ENCODE peak calls at places on chromosomes 2 and 18, in ten cellular contexts. J is endothelial cell of umbilical vein, X is uterus, C is IMR-90, P is transverse colon, Q is tibial artery, L is right lobe of liver, S is upper lobe of right lung, R is K562, H is neural progenitor cell. K is an unnamed sample. For H3K4me1, the result is how much of the 10 kb centered on the place peaks cover.

GRCh38 chr2:42205337-42205736 is 36.2 kb downstream of the EML4 start:
- DNase-seq in L (no peak), H (no peak), C (no peak), J (no peak), S (no peak), R (no peak), P (no peak), X (no peak), Q (no peak), K (no peak)

GRCh38 chr18:76487782-76488181 is 7.3 kb downstream of the ZNF516 start:
- DNase-seq in R (no peak), L (no peak), J (no peak), S (no peak), Q (no peak), C (no peak), X (no peak), P (no peak), H (peak), K (no peak)

GRCh38 chr18:53745986-53746385 is 478.5 kb downstream of the MBD2 start:
- DNase-seq in H (no peak), Q (no peak), C (no peak), S (no peak), X (no peak), L (no peak), R (no peak), J (no peak), P (no peak), K (no peak)

GRCh38 chr2:133240505-133241230 is 327.6 kb downstream of the NCKAP5 start:
- DNase-seq in R (no peak), H (no peak), S (no peak), J (peak), Q (no peak), C (peak), P (no peak), X (no peak), L (no peak), K (no peak)

GRCh38 chr2:26410764-26411243 is 9.1 kb downstream of the DRC1 start:
- DNase-seq in P (no peak), Q (no peak), L (no peak), H (no peak), X (no peak), C (no peak), S (no peak), R (peak), J (no peak), K (no peak)

GRCh38 chr2:32271063-32271462 is 6.4 kb upstream of the NLRC4 start:
- DNase-seq in S (no peak), L (no peak), Q (no peak), X (no peak), P (no peak), R (no peak), H (no peak), J (no peak), C (no peak), K (no peak)

GRCh38 chr2:199989822-199990221 is 34.4 kb downstream of the MAIP1 start:
- DNase-seq in P (peak), S (no peak), C (peak), J (no peak), X (no peak), L (no peak), R (no peak), H (no peak), Q (no peak), K (no peak)

GRCh38 chr2:43312751-43313641 is 86.6 kb upstream of the ZFP36L2 start:
- DNase-seq in J (peak), Q (no peak), R (no peak), L (no peak), S (no peak), X (no peak), H (no peak), P (no peak), C (peak), K (no peak)

GRCh38 chr18:79402977-79403722 is 7.4 kb downstream of the NFATC1 start:
- DNase-seq in Q (peak), P (peak), X (peak), J (peak), R (no peak), S (peak), H (no peak), C (no peak), L (peak), K (no peak)

GRCh38 chr2:141923657-141924056 is 207.2 kb downstream of the LRP1B start:
- DNase-seq in Q (no peak), P (no peak), L (no peak), C (peak), J (no peak), R (no peak), X (no peak), S (no peak), H (no peak), K (no peak)

GRCh38 chr2:166179201-166179600 is 51.4 kb upstream of the SCN1A start:
- DNase-seq in X (no peak), C (peak), P (no peak), R (no peak), S (no peak), J (peak), L (no peak), Q (no peak), H (no peak), K (no peak)
- TF ChIP-seq CTCF in X (no peak), C (peak), P (no peak), R (peak), S (no peak), J (no peak), L (peak), Q (no peak), H (peak), K (peak)

DNA sequence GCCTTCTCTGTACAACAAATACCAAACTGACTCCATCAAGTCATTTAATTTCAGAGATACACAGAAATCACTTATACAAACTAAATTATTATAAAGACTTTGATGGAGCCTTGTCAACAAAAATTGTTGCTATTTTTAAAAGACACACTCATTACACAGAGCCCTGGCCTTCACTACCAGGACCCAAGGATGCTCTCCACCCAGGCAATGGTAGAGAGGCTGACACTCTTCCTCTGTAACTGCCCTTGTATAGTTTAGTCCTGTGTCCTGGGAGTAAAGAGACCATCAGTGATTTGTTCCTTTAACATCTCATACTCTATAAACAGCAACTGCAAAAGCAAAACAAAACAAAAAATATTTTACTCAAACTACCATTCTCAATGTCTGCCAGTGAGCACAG is 173.5 kb downstream of the TCF4 start:
- DNase-seq in C (no peak), Q (no peak), R (no peak), X (no peak), S (no peak), J (no peak), H (no peak), L (no peak), P (no peak), K (no peak)
- H3K4me1 ChIP-seq in C (under half), Q (under half), R (under half), X (under half), S (under half), J (under half), H (under half), L (under half), P (under half), K (under half)

GRCh38 chr2:239824866-239825704 is 200.1 kb downstream of the NDUFA10 start:
- DNase-seq in H (no peak), Q (peak), L (no peak), X (peak), R (peak), C (no peak), P (no peak), S (peak), J (no peak), K (no peak)
- TF ChIP-seq CTCF in H (peak), Q (no peak), L (no peak), X (no peak), R (peak), C (no peak), P (no peak), S (no peak), J (no peak), K (no peak)

DNA sequence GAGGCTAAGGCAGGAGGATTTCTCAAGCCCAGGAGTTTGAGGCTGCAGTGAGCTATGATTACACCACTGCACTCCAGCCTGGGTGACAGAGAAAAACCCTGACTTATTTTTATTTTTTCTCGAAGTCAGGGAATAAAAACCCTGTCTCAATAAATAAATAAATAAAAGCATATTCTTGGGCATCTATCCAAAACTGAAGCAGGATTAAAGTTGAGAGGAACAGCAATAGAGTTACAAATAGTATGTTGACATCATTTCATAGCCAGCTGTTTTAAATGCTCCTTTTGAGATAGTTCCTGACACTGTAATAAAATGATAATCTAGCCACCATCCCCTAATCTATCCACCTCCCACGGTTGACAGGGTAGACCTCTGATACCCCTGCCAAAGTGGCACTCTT is 42.3 kb upstream of the LPIN2 start:
- DNase-seq in L (no peak), C (no peak), R (no peak), J (no peak), H (no peak), X (no peak), S (no peak), P (no peak), Q (no peak), K (no peak)
- H3K4me1 ChIP-seq in L (under half), C (under half), R (under half), J (under half), H (under half), X (under half), S (under half), P (under half), Q (under half), K (under half)

GRCh38 chr2:223102040-223102899 is 50.3 kb downstream of the KCNE4 start:
- DNase-seq in J (no peak), H (no peak), R (no peak), L (no peak), Q (no peak), C (no peak), X (no peak), S (no peak), P (no peak), K (no peak)
- TF ChIP-seq CTCF in J (no peak), H (no peak), R (no peak), L (no peak), Q (no peak), C (no peak), X (no peak), S (no peak), P (no peak), K (peak)

DNA sequence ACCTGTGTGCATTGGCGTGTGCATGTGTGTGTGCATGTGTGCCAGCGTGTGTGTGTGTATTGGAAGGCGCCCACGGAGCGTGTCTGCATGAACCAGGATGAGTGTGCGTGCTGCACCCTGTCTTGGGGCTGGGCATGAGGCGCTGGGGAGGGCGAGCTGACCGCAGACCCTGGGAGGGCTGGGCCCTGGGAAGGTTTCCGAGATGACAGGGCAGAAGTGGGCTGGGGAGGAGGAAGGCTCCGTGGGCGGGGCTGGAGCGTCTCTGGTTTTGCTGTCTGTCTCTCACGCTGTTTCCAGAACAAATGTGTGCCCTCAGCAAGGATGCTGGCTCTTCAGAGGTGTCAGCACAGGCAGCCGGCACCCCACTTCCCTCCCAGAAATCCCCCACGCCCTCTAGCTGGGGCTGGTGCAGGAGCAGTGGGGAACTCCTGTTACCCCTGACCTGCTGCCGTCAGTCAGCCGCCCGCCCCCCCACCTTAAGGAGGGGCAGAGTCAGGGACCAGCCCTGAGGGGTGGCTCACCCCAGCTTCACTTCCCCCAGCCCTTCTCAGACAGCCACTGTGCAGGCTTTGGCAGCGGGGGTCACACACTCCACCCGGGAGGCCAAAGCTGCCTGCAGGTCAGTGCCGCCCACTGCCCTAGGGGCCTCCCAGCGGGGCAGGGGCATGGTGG is at the start of gene GPR35:
- DNase-seq in J (no peak), H (no peak), R (peak), C (peak), Q (peak), X (peak), P (peak), S (peak), L (peak), K (peak)
- H3K4me1 ChIP-seq in J (under half), H (under half), R (under half), C (under half), Q (under half), X (under half), P (under half), S (under half), L (under half), K (under half)

GRCh38 chr18:4125246-4125938 is 329.7 kb downstream of the DLGAP1 start:
- DNase-seq in X (no peak), J (no peak), R (no peak), C (no peak), L (no peak), P (no peak), Q (no peak), S (no peak), H (peak), K (no peak)

GRCh38 chr18:4119127-4119648 is 335.9 kb downstream of the DLGAP1 start:
- DNase-seq in R (no peak), C (no peak), S (no peak), Q (no peak), P (no peak), H (peak), L (no peak), X (no peak), J (no peak), K (no peak)

GRCh38 chr18:4119813-4120212 is 335.3 kb downstream of the DLGAP1 start:
- DNase-seq in S (no peak), H (no peak), Q (no peak), J (no peak), C (no peak), R (no peak), X (no peak), L (no peak), P (no peak), K (no peak)
- TF ChIP-seq CTCF in S (no peak), H (no peak), Q (no peak), J (no peak), C (no peak), R (no peak), X (no peak), L (no peak), P (no peak), K (no peak)

GRCh38 chr2:240247241-240247867 is 106.9 kb upstream of the OTOS start:
- DNase-seq in R (no peak), X (no peak), Q (no peak), H (no peak), S (no peak), C (no peak), J (no peak), L (no peak), P (no peak), K (no peak)

GRCh38 chr2:240250150-240250984 is 109.9 kb upstream of the OTOS start:
- DNase-seq in L (no peak), P (no peak), C (no peak), Q (no peak), H (no peak), J (no peak), X (no peak), R (peak), S (no peak), K (peak)

GRCh38 chr2:240249423-240250149 is 109.1 kb upstream of the OTOS start:
- DNase-seq in R (peak), J (no peak), C (no peak), P (no peak), H (no peak), Q (no peak), S (peak), L (no peak), X (no peak), K (peak)

GRCh38 chr2:240247868-240248820 is 107.7 kb upstream of the OTOS start:
- DNase-seq in L (no peak), H (no peak), R (no peak), P (no peak), J (no peak), S (no peak), C (no peak), X (no peak), Q (no peak), K (peak)

DNA sequence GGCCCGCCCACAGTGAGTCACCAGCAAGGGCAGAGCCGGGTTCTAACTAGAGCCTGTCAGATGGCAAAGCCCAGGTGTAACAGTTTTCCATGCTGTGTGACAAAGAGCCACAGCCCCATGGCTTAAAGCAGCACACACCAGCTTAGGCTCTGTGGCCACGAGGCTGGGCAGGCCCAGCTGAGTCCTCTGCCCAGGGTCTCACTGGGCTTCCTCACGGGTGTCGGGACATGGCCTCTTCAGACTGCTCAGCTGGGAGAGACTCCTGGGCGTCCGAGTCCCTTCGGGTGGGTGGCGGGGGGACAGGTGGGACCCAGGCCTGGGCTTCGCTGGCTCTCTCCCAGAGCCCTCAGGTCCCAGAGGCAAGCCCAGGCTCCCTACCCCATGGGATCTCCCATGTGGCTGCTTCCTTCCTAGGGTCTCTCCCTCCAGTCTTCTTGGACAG is 108.5 kb upstream of the OTOS start:
- DNase-seq in R (no peak), Q (no peak), C (no peak), P (no peak), H (no peak), S (no peak), L (no peak), J (no peak), X (no peak), K (no peak)
- H3K4me1 ChIP-seq in R (half or more), Q (half or more), C (under half), P (under half), H (under half), S (under half), L (under half), J (under half), X (under half), K (under half)

K was measured in RWPE2.